ENCODE peak calls at places on chromosomes 16 and 17, in four cellular contexts. Q, D, Z and L are unnamed samples.

GRCh38 chr17:40841246-40841645 is 18.8 kb upstream of the KRT10 start:
- DNase-seq in D (no peak), Z (peak), Q (no peak), L (no peak)

GRCh38 chr16:72905581-72905980 is 142.3 kb downstream of the ZFHX3 start:
- DNase-seq in Q (no peak), D (no peak), Z (no peak), L (peak)

GRCh38 chr17:5508855-5509254 is 22.5 kb downstream of the MIS12 start:
- DNase-seq in Z (no peak), D (no peak), Q (no peak), L (peak)

GRCh38 chr16:2692948-2693651 is 10.8 kb downstream of the KCTD5 start:
- DNase-seq in D (no peak), Z (no peak), Q (no peak), L (peak)

GRCh38 chr16:72620853-72621252 is 427.1 kb downstream of the ZFHX3 start:
- DNase-seq in Q (no peak), Z (no peak), D (no peak), L (no peak)

GRCh38 chr16:66926171-66926570 is 836 bp upstream of the RRAD start:
- DNase-seq in D (no peak), Q (no peak), Z (no peak), L (peak)

GRCh38 chr17:38870259-38871165 is 654 bp downstream of the LASP1 start:
- DNase-seq in Q (peak), Z (no peak), D (peak), L (no peak)

GRCh38 chr17:27157898-27158297 is 136.0 kb upstream of the WSB1 start:
- DNase-seq in Q (no peak), Z (no peak), D (no peak), L (no peak)

GRCh38 chr16:26195225-26195624 is 503.5 kb downstream of the HS3ST4 start:
- DNase-seq in D (no peak), Q (no peak), Z (no peak), L (no peak)

GRCh38 chr16:68411086-68411485 is 37.2 kb downstream of the SMPD3 start:
- DNase-seq in Z (no peak), Q (no peak), D (no peak), L (no peak)

GRCh38 chr16:54430491-54431030 is 144.0 kb upstream of the IRX3 start:
- DNase-seq in Q (no peak), Z (no peak), D (no peak), L (no peak)

GRCh38 chr17:27415090-27415795 is 41.0 kb upstream of the KSR1 start:
- DNase-seq in D (no peak), Z (no peak), Q (no peak), L (no peak)